ENCODE peak calls at places on chromosomes 13 and 19, in six cellular contexts. C is H9, V is IMR-90, Q is mesenchymal stem cell, G is H1, N is trophoblast cell. S is an unnamed sample.

GRCh38 chr19:7885818-7886217 is 2.5 kb upstream of the LRRC8E start:
- DNase-seq in C (no peak), Q (no peak), N (no peak), G (no peak), V (no peak), S (no peak)

GRCh38 chr13:32901994-32902780 is 114.0 kb upstream of the KL start:
- DNase-seq in N (peak), G (no peak), V (no peak), Q (no peak), C (no peak), S (no peak)

GRCh38 chr13:76991796-76992547 is at the start of gene CLN5:
- DNase-seq in C (peak), G (peak), N (peak), V (peak), Q (peak), S (peak)

GRCh38 chr13:79775830-79776229 is 294.9 kb downstream of the NDFIP2 start:
- DNase-seq in V (peak), G (no peak), N (peak), Q (peak), C (no peak), S (peak)

GRCh38 chr19:48997972-48998371 is 4.3 kb downstream of the RUVBL2 start:
- DNase-seq in Q (peak), G (no peak), N (peak), V (peak), C (peak), S (peak)

GRCh38 chr13:59424661-59425060 is 739.1 kb downstream of the DIAPH3 start:
- DNase-seq in Q (no peak), C (no peak), N (peak), V (peak), G (no peak), S (no peak)

GRCh38 chr13:110528371-110528770 is 33.2 kb downstream of the RAB20 start:
- DNase-seq in V (peak), Q (peak), N (peak), G (no peak), C (no peak), S (no peak)

GRCh38 chr19:50269653-50270052 is 59.5 kb downstream of the KCNC3 start:
- DNase-seq in Q (no peak), V (no peak), C (no peak), N (no peak), G (no peak), S (no peak)

GRCh38 chr19:2084993-2085720 is 11.0 kb downstream of the MOB3A start:
- DNase-seq in V (no peak), Q (peak), G (no peak), N (peak), C (no peak), S (no peak)

GRCh38 chr13:31697290-31697689 is 42.0 kb upstream of the RXFP2 start:
- DNase-seq in C (no peak), N (peak), Q (no peak), V (no peak), G (no peak), S (no peak)

GRCh38 chr13:32829676-32830091 is 186.5 kb upstream of the KL start:
- DNase-seq in N (peak), Q (peak), C (peak), V (peak), G (peak), S (no peak)

GRCh38 chr13:78742659-78743058 is 83.7 kb upstream of the OBI1 start:
- DNase-seq in V (no peak), G (no peak), N (no peak), C (peak), Q (no peak), S (no peak)

GRCh38 chr13:101465877-101466276 is 13.4 kb downstream of the ITGBL1 start:
- DNase-seq in G (no peak), V (peak), C (no peak), N (no peak), Q (no peak), S (no peak)

GRCh38 chr19:22532388-22533310 is 101.5 kb upstream of the ZNF492 start:
- DNase-seq in Q (no peak), G (no peak), V (no peak), C (no peak), N (peak), S (no peak)

GRCh38 chr13:47545630-47546029 is 455.4 kb downstream of the SUCLA2 start:
- DNase-seq in Q (peak), V (no peak), N (no peak), C (no peak), G (no peak), S (no peak)

GRCh38 chr19:55353803-55354697 is 469 bp downstream of the COX6B2 start:
- DNase-seq in Q (peak), G (no peak), V (peak), N (peak), C (peak), S (no peak)

GRCh38 chr19:5407356-5407755 is 47.9 kb upstream of the ZNRF4 start:
- DNase-seq in V (peak), N (peak), Q (no peak), C (no peak), G (no peak), S (no peak)

GRCh38 chr19:21052902-21053301 is 29.1 kb upstream of the ZNF714 start:
- DNase-seq in N (no peak), V (no peak), G (no peak), Q (no peak), C (no peak), S (no peak)
- H2BK120ac ChIP-seq in N (no peak), V (no peak), G (no peak), Q (no peak), C (no peak), S (no peak)

DNA sequence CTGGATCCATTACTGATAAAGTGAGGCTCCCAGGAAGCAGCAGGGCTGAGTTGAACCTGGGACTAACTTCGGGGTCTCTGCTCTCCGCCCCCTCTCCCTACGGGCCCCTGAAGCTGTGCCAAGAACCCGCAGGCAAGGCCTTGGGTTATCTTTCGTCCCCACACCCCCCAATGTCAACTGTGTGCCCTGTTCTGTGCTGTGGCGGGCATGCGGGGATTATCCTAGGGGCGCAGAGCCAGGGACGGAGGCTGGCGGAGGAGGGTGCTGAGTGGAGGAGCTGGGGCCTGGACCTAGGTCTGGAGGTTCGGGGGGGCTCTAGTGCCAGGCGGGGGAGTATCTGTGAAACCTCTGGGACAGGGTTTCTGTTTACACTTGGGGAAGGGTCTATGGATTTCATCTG is 26.4 kb downstream of the RFX1 start:
- DNase-seq in N (no peak), G (no peak), Q (no peak), C (no peak), V (no peak), S (no peak)
- H3K18ac ChIP-seq in N (no peak), G (peak), Q (no peak), C (peak), V (no peak), S (no peak)

GRCh38 chr19:6862673-6863078 is 24.7 kb upstream of the ADGRE1 start:
- DNase-seq in Q (peak), V (peak), G (peak), C (peak), N (peak), S (peak)
- H2AFZ ChIP-seq in Q (peak), V (peak), G (no peak), C (no peak), N (no peak), S (no peak)

GRCh38 chr19:18587561-18587960 is 1.0 kb upstream of the REX1BD start:
- DNase-seq in C (no peak), Q (no peak), N (no peak), G (no peak), V (no peak), S (no peak)

GRCh38 chr19:18587962-18588610 is 512 bp upstream of the REX1BD start:
- DNase-seq in N (no peak), G (no peak), V (no peak), Q (no peak), C (peak), S (no peak)

GRCh38 chr19:18590273-18591272 is 2.0 kb downstream of the REX1BD start:
- DNase-seq in C (peak), G (peak), Q (peak), N (peak), V (peak), S (peak)

GRCh38 chr19:18589380-18590272 is 1.0 kb downstream of the REX1BD start:
- DNase-seq in Q (peak), G (peak), C (peak), N (peak), V (peak), S (peak)

GRCh38 chr19:18588611-18589379 is at the start of gene REX1BD:
- DNase-seq in V (peak), C (peak), G (no peak), Q (peak), N (peak), S (peak)
- H2BK120ac ChIP-seq in V (peak), C (no peak), G (no peak), Q (peak), N (peak), S (no peak)

GRCh38 chr19:802497-802887 is 5.2 kb downstream of the PTBP1 start:
- DNase-seq in V (no peak), C (peak), G (no peak), N (peak), Q (no peak), S (no peak)
- H3K18ac ChIP-seq in V (no peak), C (no peak), G (no peak), N (no peak), Q (no peak), S (no peak)

GRCh38 chr19:42109896-42110295 is 22.4 kb downstream of the POU2F2 start:
- DNase-seq in V (no peak), G (no peak), Q (no peak), N (no peak), C (no peak), S (no peak)

GRCh38 chr19:42108527-42109389 is 23.5 kb downstream of the POU2F2 start:
- DNase-seq in C (peak), N (peak), V (peak), G (peak), Q (peak), S (peak)

GRCh38 chr19:42102877-42103276 is 26.9 kb downstream of the ZNF574 start:
- DNase-seq in G (no peak), N (no peak), Q (no peak), C (no peak), V (no peak), S (no peak)

GRCh38 chr19:42110658-42111057 is 21.6 kb downstream of the POU2F2 start:
- DNase-seq in V (no peak), C (no peak), G (no peak), Q (no peak), N (no peak), S (no peak)

GRCh38 chr19:42105358-42105757 is 26.9 kb downstream of the POU2F2 start:
- DNase-seq in V (peak), G (no peak), N (no peak), Q (no peak), C (no peak), S (no peak)
- H2AFZ ChIP-seq in V (no peak), G (no peak), N (no peak), Q (no peak), C (no peak), S (no peak)

GRCh38 chr13:34747507-34747906 is 194.6 kb upstream of the NBEA start:
- DNase-seq in N (no peak), C (no peak), Q (no peak), V (no peak), G (no peak), S (no peak)
- H2BK120ac ChIP-seq in N (peak), C (no peak), Q (no peak), V (no peak), G (no peak), S (no peak)